ENCODE peak calls at places on chromosome 20, in eight cellular contexts. G is choroid plexus epithelial cell; W is T-helper 2 cell; S is Right ventricle myocardium superior; J is SW 1271; K is heart left ventricle; Z is stimulated activated CD4-positive, alpha-beta T cell treated with anti-CD3 and anti-CD28 coated beads, Interleukin-12 subunit alpha, Interleukin-12 subunit beta, amount 100 ng/mL, for 24 hours; P is NCI-H1092 treated with DMSO at 0.1 percent for 48 hours. O is an unnamed sample.

GRCh38 chr20:32316667-32317066 is 39.2 kb downstream of the KIF3B start:
- DNase-seq in G (no peak), S (no peak), Z (no peak), K (no peak), W (no peak), P (no peak), J (no peak), O (no peak)

GRCh38 chr20:53655909-53656652 is 62.4 kb upstream of the ZNF217 start:
- DNase-seq in J (no peak), G (peak), P (no peak), K (no peak), S (no peak), W (no peak), Z (no peak), O (no peak)

GRCh38 chr20:57664476-57664875 is 44.2 kb upstream of the ZBP1 start:
- DNase-seq in P (no peak), G (no peak), Z (no peak), K (peak), W (no peak), J (no peak), S (peak), O (no peak)

GRCh38 chr20:17627101-17627950 is 54.7 kb downstream of the RRBP1 start:
- DNase-seq in S (peak), P (no peak), K (peak), J (no peak), W (no peak), Z (no peak), G (peak), O (peak)

GRCh38 chr20:62578294-62578897 is 63.9 kb upstream of the SLCO4A1 start:
- DNase-seq in W (no peak), J (peak), P (peak), K (peak), G (no peak), Z (no peak), S (no peak), O (no peak)

GRCh38 chr20:33460711-33461110 is 17.1 kb upstream of the SNTA1 start:
- DNase-seq in K (no peak), J (no peak), G (no peak), W (no peak), P (no peak), S (no peak), Z (no peak), O (no peak)

GRCh38 chr20:48012401-48012974 is 227.2 kb upstream of the SULF2 start:
- DNase-seq in S (no peak), G (peak), P (no peak), Z (no peak), J (no peak), W (no peak), K (no peak), O (no peak)

GRCh38 chr20:17558154-17558940 is 11.5 kb upstream of the DSTN start:
- DNase-seq in G (peak), J (peak), Z (no peak), P (no peak), S (no peak), W (no peak), K (peak), O (no peak)

GRCh38 chr20:36152266-36152665 is 2.3 kb upstream of the EPB41L1 start:
- DNase-seq in K (peak), J (no peak), P (no peak), W (no peak), Z (no peak), S (peak), G (no peak), O (no peak)

GRCh38 chr20:44182135-44182765 is 4.7 kb downstream of the JPH2 start:
- DNase-seq in Z (no peak), S (no peak), K (no peak), J (no peak), W (no peak), G (no peak), P (no peak), O (no peak)

GRCh38 chr20:51536116-51537069 is 6.1 kb downstream of the NFATC2 start:
- DNase-seq in K (no peak), G (no peak), W (no peak), S (no peak), J (no peak), P (peak), Z (no peak), O (no peak)

GRCh38 chr20:7193681-7194080 is 426.2 kb downstream of the BMP2 start:
- DNase-seq in P (no peak), J (no peak), G (peak), S (no peak), K (no peak), Z (no peak), W (no peak), O (no peak)

GRCh38 chr20:21511485-21511849 is 2.4 kb downstream of the NKX2-2 start:
- DNase-seq in J (no peak), P (no peak), K (no peak), G (no peak), W (no peak), Z (no peak), S (no peak), O (no peak)

GRCh38 chr20:40652426-40652825 is 36.6 kb downstream of the MAFB start:
- DNase-seq in S (no peak), Z (no peak), K (no peak), W (no peak), P (no peak), J (no peak), G (peak), O (no peak)

GRCh38 chr20:2709205-2709981 is 16.8 kb downstream of the EBF4 start:
- DNase-seq in G (no peak), Z (no peak), P (no peak), W (no peak), K (no peak), S (no peak), J (no peak), O (no peak)

GRCh38 chr20:25750765-25751696 is 54.4 kb upstream of the ZNF337 start:
- DNase-seq in Z (peak), S (peak), G (peak), J (no peak), K (peak), P (no peak), W (peak), O (peak)

GRCh38 chr20:10005885-10006284 is 28.9 kb upstream of the ANKEF1 start:
- DNase-seq in G (no peak), S (no peak), P (no peak), J (no peak), W (no peak), Z (no peak), K (no peak), O (no peak)

GRCh38 chr20:19440660-19441527 is 228.5 kb downstream of the SLC24A3 start:
- DNase-seq in K (no peak), S (no peak), J (no peak), P (no peak), Z (no peak), W (no peak), G (no peak), O (no peak)

GRCh38 chr20:36352843-36353553 is 46.9 kb downstream of the DLGAP4 start:
- DNase-seq in J (no peak), W (no peak), K (no peak), G (no peak), S (no peak), Z (no peak), P (no peak), O (no peak)

GRCh38 chr20:14777571-14777970 is 440.2 kb upstream of the FLRT3 start:
- DNase-seq in Z (no peak), G (peak), P (no peak), J (no peak), S (no peak), K (no peak), W (no peak), O (no peak)

GRCh38 chr20:50224553-50225255 is 34.1 kb downstream of the CEBPB start:
- DNase-seq in G (peak), S (peak), J (no peak), K (peak), Z (no peak), W (no peak), P (no peak), O (peak)

GRCh38 chr20:19114410-19114809 is 98.0 kb upstream of the SLC24A3 start:
- DNase-seq in W (no peak), G (no peak), K (no peak), Z (no peak), S (no peak), J (no peak), P (no peak), O (no peak)

GRCh38 chr20:9066196-9066595 is 2.7 kb upstream of the PLCB4 start:
- DNase-seq in P (no peak), J (no peak), K (no peak), Z (no peak), G (no peak), S (no peak), W (no peak), O (no peak)

GRCh38 chr20:49821850-49822249 is 9.2 kb downstream of the SLC9A8 start:
- DNase-seq in K (peak), P (no peak), Z (no peak), G (peak), J (no peak), W (no peak), S (no peak), O (no peak)